ENCODE peak calls at places on chromosomes 6 and 20, in eight cellular contexts. M is iPS DF 19.7; P is coronary artery; G is pancreas; X is NCI-H1694; B is CD8-positive, alpha-beta memory T cell; R is endothelial cell of umbilical vein; C is mucosa of gallbladder. D is an unnamed sample.

GRCh38 chr6:70575899-70576298 is 9.2 kb downstream of the SDHAF4 start:
- DNase-seq in M (no peak), B (no peak), P (no peak), R (no peak), X (no peak), G (no peak), C (no peak), D (no peak)

GRCh38 chr6:149474108-149474935 is 10.5 kb downstream of the ZC3H12D start:
- DNase-seq in P (no peak), B (no peak), G (no peak), R (no peak), C (no peak), X (no peak), M (no peak), D (no peak)

GRCh38 chr6:85323435-85324040 is 126.3 kb upstream of the NT5E start:
- DNase-seq in P (no peak), X (peak), C (peak), M (peak), B (peak), G (no peak), R (peak), D (peak)

GRCh38 chr6:100753421-100753820 is 127.7 kb downstream of the ASCC3 start:
- DNase-seq in M (no peak), C (no peak), G (no peak), R (no peak), X (no peak), B (no peak), P (no peak), D (no peak)

GRCh38 chr20:41134362-41135186 is 2.8 kb upstream of the PLCG1 start:
- DNase-seq in B (no peak), M (no peak), P (no peak), C (no peak), R (no peak), G (no peak), X (no peak), D (no peak)

GRCh38 chr6:24520929-24521546 is 26.3 kb downstream of the ALDH5A1 start:
- DNase-seq in C (peak), R (peak), M (no peak), B (no peak), X (no peak), P (no peak), G (peak), D (peak)

GRCh38 chr6:170583736-170584180 is 679 bp downstream of the PDCD2 start:
- DNase-seq in M (no peak), G (no peak), C (no peak), B (no peak), X (peak), R (no peak), P (no peak), D (no peak)

GRCh38 chr6:138601128-138601527 is 101.8 kb upstream of the NHSL1 start:
- DNase-seq in P (no peak), M (no peak), R (peak), C (no peak), G (no peak), B (no peak), X (no peak), D (no peak)

GRCh38 chr6:28979679-28980078 is 25.4 kb downstream of the ZNF311 start:
- DNase-seq in M (no peak), C (no peak), X (no peak), R (no peak), P (no peak), G (no peak), B (no peak), D (no peak)

GRCh38 chr6:102015431-102015830 is 621.9 kb downstream of the GRIK2 start:
- DNase-seq in R (no peak), P (no peak), G (peak), C (no peak), X (no peak), M (no peak), B (no peak), D (no peak)

GRCh38 chr6:89830385-89830809 is 717 bp downstream of the CASP8AP2 start:
- DNase-seq in M (no peak), G (no peak), X (no peak), B (no peak), C (no peak), P (no peak), R (no peak), D (no peak)

GRCh38 chr6:100999034-100999597 is 118.0 kb upstream of the ASCC3 start:
- DNase-seq in R (no peak), M (peak), X (no peak), C (no peak), G (no peak), B (no peak), P (no peak), D (no peak)

D was measured in H1.